ENCODE peak calls at places on chromosome 2, in eight cellular contexts. I is OCI-LY7, V is GM23248, F is neural progenitor cell, D is HCT116, W is MM.1S, R is SK-N-SH, Y is PC-3. L is an unnamed sample. For H3K9me3, the result is how much of the 10 kb centered on the place peaks cover.

GRCh38 chr2:227511955-227512354 is 40.0 kb downstream of the AGFG1 start:
- DNase-seq in I (no peak), F (no peak), D (no peak), R (no peak), V (no peak), W (no peak), Y (no peak), L (no peak)

GRCh38 chr2:231397011-231397927 is 1.8 kb downstream of the B3GNT7 start:
- DNase-seq in F (no peak), D (no peak), R (no peak), V (no peak), W (peak), I (no peak), Y (no peak), L (no peak)

GRCh38 chr2:71700041-71700879 is 246.9 kb downstream of the DYSF start:
- DNase-seq in Y (no peak), F (peak), I (no peak), R (no peak), W (no peak), V (no peak), D (no peak), L (no peak)

GRCh38 chr2:95318431-95319220 is 21.5 kb downstream of the KCNIP3 start:
- DNase-seq in Y (no peak), R (no peak), V (no peak), D (no peak), F (no peak), W (no peak), I (no peak), L (no peak)

GRCh38 chr2:178951266-178952006 is 98.5 kb downstream of the CCDC141 start:
- DNase-seq in I (no peak), V (no peak), R (no peak), F (peak), D (no peak), W (no peak), Y (no peak), L (no peak)

GRCh38 chr2:64858541-64859031 is 130.6 kb upstream of the SLC1A4 start:
- DNase-seq in W (no peak), D (no peak), F (no peak), V (peak), R (no peak), I (peak), Y (no peak), L (no peak)

GRCh38 chr2:172461591-172462392 is 34.4 kb downstream of the ITGA6 start:
- DNase-seq in R (peak), V (peak), W (peak), F (peak), D (no peak), Y (peak), I (peak), L (peak)

GRCh38 chr2:96594701-96595152 is 43.4 kb downstream of the KANSL3 start:
- DNase-seq in I (no peak), F (no peak), R (no peak), V (no peak), W (no peak), Y (no peak), D (no peak), L (no peak)

GRCh38 chr2:110770696-110771425 is 38.5 kb downstream of the ACOXL start:
- DNase-seq in F (peak), D (no peak), V (peak), Y (peak), R (peak), I (no peak), W (no peak), L (peak)

GRCh38 chr2:131104487-131105155 is 515 bp upstream of the PLEKHB2 start:
- DNase-seq in V (peak), W (peak), F (no peak), R (peak), D (peak), I (peak), Y (peak), L (peak)

GRCh38 chr2:235747868-235748144 is 254.0 kb downstream of the AGAP1 start:
- DNase-seq in W (no peak), I (no peak), V (peak), Y (peak), D (no peak), F (no peak), R (no peak), L (no peak)

GRCh38 chr2:176018708-176019107 is 16.6 kb upstream of the LNPK start:
- DNase-seq in V (peak), F (no peak), Y (peak), W (no peak), R (no peak), I (no peak), D (no peak), L (no peak)

GRCh38 chr2:112924855-112925254 is 13.9 kb downstream of the IL37 start:
- DNase-seq in I (no peak), D (no peak), W (no peak), Y (no peak), V (no peak), F (no peak), R (no peak), L (peak)

GRCh38 chr2:67854103-67854502 is 208.7 kb downstream of the C1D start:
- DNase-seq in F (no peak), I (no peak), W (no peak), R (peak), V (no peak), Y (no peak), D (no peak), L (peak)

GRCh38 chr2:166665991-166666940 is 172.2 kb upstream of the SCN7A start:
- DNase-seq in R (no peak), V (peak), F (no peak), I (no peak), W (no peak), Y (peak), D (no peak), L (peak)

GRCh38 chr2:111634050-111634784 is 249.8 kb downstream of the ANAPC1 start:
- DNase-seq in V (peak), I (no peak), W (no peak), F (no peak), Y (no peak), D (no peak), R (no peak), L (no peak)

GRCh38 chr2:173553589-173553988 is 198.9 kb downstream of the CDCA7 start:
- DNase-seq in V (peak), W (no peak), I (no peak), R (no peak), Y (peak), D (no peak), F (no peak), L (peak)

GRCh38 chr2:227506456-227506855 is 34.5 kb downstream of the AGFG1 start:
- DNase-seq in W (no peak), I (no peak), R (no peak), Y (no peak), F (no peak), D (no peak), V (no peak), L (peak)

GRCh38 chr2:98253461-98254073 is 92.7 kb upstream of the CNGA3 start:
- DNase-seq in V (peak), F (no peak), R (no peak), W (no peak), D (no peak), I (no peak), Y (no peak), L (no peak)

GRCh38 chr2:74896232-74896631 is 62.2 kb upstream of the POLE4 start:
- DNase-seq in V (no peak), W (no peak), R (no peak), D (no peak), Y (no peak), F (no peak), I (no peak), L (no peak)

GRCh38 chr2:232126301-232127085 is 165.0 kb downstream of the DIS3L2 start:
- DNase-seq in R (no peak), W (no peak), F (no peak), Y (no peak), I (no peak), D (no peak), V (no peak), L (no peak)

GRCh38 chr2:96881349-96882195 is 11.7 kb upstream of the SEMA4C start:
- DNase-seq in Y (no peak), D (no peak), V (no peak), R (no peak), I (no peak), W (no peak), F (peak), L (no peak)

GRCh38 chr2:105324732-105325131 is 4.8 kb downstream of the TGFBRAP1 start:
- DNase-seq in D (no peak), I (no peak), R (no peak), Y (no peak), F (peak), V (peak), W (no peak), L (peak)

GRCh38 chr2:237726401-237726830 is 72.2 kb upstream of the RBM44 start:
- DNase-seq in D (no peak), Y (no peak), F (no peak), I (no peak), R (peak), V (peak), W (no peak), L (no peak)

GRCh38 chr2:109663721-109664120 is 49.6 kb downstream of the SOWAHC start:
- DNase-seq in V (peak), F (no peak), Y (peak), D (no peak), W (no peak), R (peak), I (no peak), L (no peak)

GRCh38 chr2:172270278-172271079 is 156.9 kb upstream of the ITGA6 start:
- DNase-seq in R (no peak), D (no peak), I (no peak), Y (no peak), V (no peak), F (peak), W (no peak), L (peak)

GRCh38 chr2:99445065-99445464 is 44.8 kb downstream of the REV1 start:
- DNase-seq in V (no peak), D (no peak), R (no peak), Y (no peak), W (no peak), I (no peak), F (no peak), L (no peak)

GRCh38 chr2:191180712-191181111 is 29.9 kb upstream of the STAT4 start:
- DNase-seq in F (no peak), R (no peak), W (no peak), V (peak), D (no peak), Y (peak), I (no peak), L (no peak)

DNA sequence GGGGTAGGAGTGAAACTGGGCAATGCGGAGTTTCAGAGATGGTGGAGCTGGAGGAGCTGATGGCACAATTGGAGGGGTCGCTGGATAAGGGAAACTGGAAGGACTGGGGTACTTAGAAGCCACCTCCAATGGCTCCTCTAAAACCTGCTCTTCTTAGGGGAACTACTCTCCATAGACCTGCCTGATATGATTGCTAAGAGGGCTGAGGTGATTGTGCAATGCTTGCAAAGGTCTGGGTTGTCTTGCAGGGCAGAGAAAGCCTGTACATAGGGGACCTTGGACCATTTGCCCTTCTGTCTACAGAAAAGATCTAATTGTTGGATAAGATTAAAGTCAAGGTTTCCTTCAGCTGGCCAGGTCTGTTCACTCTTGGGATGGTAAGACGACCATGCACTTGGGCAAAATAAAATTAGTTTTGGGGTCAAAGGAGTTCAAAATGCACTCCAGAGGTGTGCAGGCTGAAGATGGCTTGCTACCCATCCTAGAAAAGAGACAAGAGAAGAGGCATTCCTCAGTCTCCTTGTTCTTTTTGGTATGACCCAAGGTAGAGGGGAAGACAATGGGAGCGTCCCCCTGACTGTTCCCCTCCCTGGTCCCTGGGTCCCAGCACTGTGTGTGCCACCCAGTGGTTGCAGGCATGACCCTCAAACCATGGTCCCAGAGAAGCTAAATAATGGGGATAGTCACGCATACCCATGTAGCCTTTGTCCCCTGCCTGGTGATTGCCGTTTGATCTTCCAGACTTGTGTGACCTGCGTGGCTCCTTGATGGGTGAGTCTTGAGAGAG is 41.1 kb downstream of the STK17B start:
- DNase-seq in I (peak), V (no peak), Y (no peak), R (peak), W (no peak), F (no peak), D (no peak), L (no peak)
- H3K9me3 ChIP-seq in I (half or more), V (under half), Y (under half), R (under half), W (under half), F (under half), D (under half), L (under half)

GRCh38 chr2:238883315-238884004 is 35.6 kb downstream of the TWIST2 start:
- DNase-seq in R (no peak), W (no peak), D (no peak), Y (no peak), V (peak), F (no peak), I (no peak), L (no peak)

GRCh38 chr2:238881353-238882082 is 33.6 kb downstream of the TWIST2 start:
- DNase-seq in R (no peak), F (no peak), I (no peak), V (no peak), W (no peak), D (no peak), Y (no peak), L (no peak)

GRCh38 chr2:238879621-238880377 is 31.9 kb downstream of the TWIST2 start:
- DNase-seq in V (no peak), D (no peak), F (no peak), W (no peak), R (no peak), I (no peak), Y (no peak), L (no peak)

GRCh38 chr2:238884122-238884811 is 36.4 kb downstream of the TWIST2 start:
- DNase-seq in Y (no peak), I (no peak), W (no peak), V (no peak), D (no peak), R (no peak), F (no peak), L (no peak)

DNA sequence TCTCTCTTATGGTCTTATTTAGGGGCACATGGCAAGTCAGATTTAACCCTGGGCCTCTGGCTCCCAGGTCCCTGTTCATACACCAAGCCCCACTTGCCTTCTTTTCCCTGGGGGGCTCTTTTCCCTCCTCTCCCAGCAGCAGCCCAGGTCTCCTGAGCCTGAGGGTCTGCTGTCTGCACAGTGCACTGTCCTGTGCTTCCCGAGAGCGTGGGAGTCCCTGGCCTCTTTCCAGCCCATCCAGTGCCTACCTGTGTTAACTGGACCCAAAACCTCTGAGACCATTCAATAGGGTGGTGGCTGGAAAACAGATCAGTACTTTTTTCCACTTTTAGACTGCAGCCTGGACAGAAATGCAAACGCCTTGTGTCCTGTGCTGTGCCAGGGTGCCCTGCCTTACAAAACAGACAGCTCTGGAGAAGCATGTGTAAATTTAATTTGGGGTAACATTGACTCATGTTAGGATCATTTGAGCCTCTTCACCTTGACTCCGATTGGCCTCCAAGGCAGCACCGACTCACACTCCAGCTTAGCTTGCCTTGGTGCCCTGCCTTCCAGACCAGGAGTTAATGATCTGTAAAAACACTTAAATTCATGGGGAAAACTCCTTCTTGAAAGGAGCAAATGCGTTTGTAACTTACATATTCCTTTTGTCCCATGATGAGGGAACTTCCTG is 34.3 kb downstream of the TWIST2 start:
- DNase-seq in F (no peak), R (no peak), D (no peak), V (peak), Y (no peak), I (no peak), W (no peak), L (no peak)
- H3K27ac ChIP-seq in F (no peak), R (no peak), D (no peak), V (peak), Y (no peak), I (no peak), W (no peak), L (peak)

GRCh38 chr2:58448065-58448507 is 207.0 kb upstream of the FANCL start:
- DNase-seq in W (peak), F (peak), Y (peak), V (peak), I (peak), R (peak), D (peak), L (peak)

GRCh38 chr2:58447586-58447985 is 206.5 kb upstream of the FANCL start:
- DNase-seq in W (no peak), I (no peak), R (no peak), F (no peak), V (no peak), Y (peak), D (no peak), L (no peak)

GRCh38 chr2:58448845-58449244 is 207.7 kb upstream of the FANCL start:
- DNase-seq in F (no peak), D (no peak), W (no peak), R (no peak), V (no peak), Y (no peak), I (no peak), L (no peak)

GRCh38 chr2:58449286-58450010 is 208.3 kb upstream of the FANCL start:
- DNase-seq in I (peak), W (no peak), V (peak), Y (peak), R (no peak), D (no peak), F (no peak), L (no peak)
- TF ChIP-seq EZH2phosphoT487 in I (no peak), W (no peak), V (no peak), Y (no peak), R (no peak), D (no peak), F (no peak), L (no peak)

GRCh38 chr2:223313101-223313500 is 261.1 kb downstream of the KCNE4 start:
- DNase-seq in Y (no peak), I (no peak), V (no peak), D (no peak), F (no peak), W (no peak), R (no peak), L (no peak)

GRCh38 chr2:223314831-223315230 is 262.8 kb downstream of the KCNE4 start:
- DNase-seq in I (no peak), W (no peak), D (no peak), V (peak), F (no peak), Y (no peak), R (no peak), L (no peak)

GRCh38 chr2:223319601-223320000 is 267.6 kb downstream of the KCNE4 start:
- DNase-seq in Y (no peak), F (no peak), R (no peak), I (no peak), W (no peak), V (no peak), D (no peak), L (no peak)

GRCh38 chr2:223316346-223316745 is 264.4 kb downstream of the KCNE4 start:
- DNase-seq in I (no peak), V (peak), W (no peak), F (no peak), R (no peak), Y (no peak), D (no peak), L (no peak)

GRCh38 chr2:223315813-223316212 is 263.8 kb downstream of the KCNE4 start:
- DNase-seq in W (no peak), Y (no peak), V (peak), D (no peak), F (no peak), R (no peak), I (no peak), L (no peak)
- H3K9me3 ChIP-seq in W (under half), Y (under half), V (under half), D (under half), F (under half), R (under half), I (under half), L (under half)

GRCh38 chr2:207156451-207157161 is 9.1 kb downstream of the KLF7 start:
- DNase-seq in V (no peak), I (no peak), Y (no peak), R (no peak), W (no peak), F (no peak), D (no peak), L (no peak)
- H3K27ac ChIP-seq in V (peak), I (no peak), Y (no peak), R (peak), W (no peak), F (no peak), D (no peak), L (no peak)

DNA sequence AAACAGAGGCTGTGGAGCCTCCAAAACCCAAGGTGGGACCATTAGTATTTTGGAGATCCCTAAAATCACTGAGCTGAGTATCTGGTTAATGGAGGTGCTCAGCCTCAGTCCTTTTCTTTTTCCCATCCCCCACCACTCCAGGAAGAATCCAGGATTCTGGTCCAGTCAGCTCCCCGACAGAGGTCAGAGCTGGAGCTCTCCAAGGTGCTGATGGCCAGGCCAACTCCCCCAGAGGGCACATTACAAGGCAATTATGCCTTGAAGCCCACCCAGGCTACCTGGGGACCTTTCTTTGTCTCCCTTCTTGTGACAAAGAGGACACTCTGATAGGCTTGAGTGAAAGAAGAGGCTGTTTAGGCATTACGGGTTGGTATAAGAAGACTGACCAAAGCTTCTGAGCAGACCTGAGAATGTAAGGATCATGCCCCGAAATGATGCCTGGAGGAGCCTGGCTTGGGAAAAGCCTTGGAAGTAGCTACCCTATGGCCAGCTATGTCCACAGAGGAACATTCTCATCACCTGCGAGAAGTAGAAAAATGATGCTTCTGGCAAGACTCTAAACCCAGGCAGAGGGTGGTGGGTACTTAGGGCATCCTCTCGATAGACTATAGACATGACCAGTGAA is 102.5 kb upstream of the LDAH start:
- DNase-seq in W (peak), D (no peak), F (peak), R (no peak), Y (no peak), I (peak), V (peak), L (peak)
- TF ChIP-seq EZH2phosphoT487 in W (no peak), D (no peak), F (no peak), R (no peak), Y (no peak), I (no peak), V (no peak), L (no peak)